ENCODE peak calls at places on chromosomes 2 and 18, in five cellular contexts. K is upper lobe of right lung; S is activated T-cell treated with anti-CD3 and anti-CD28 coated beads, Interleukin-2, amount 50 U/mL, for 24 hours; M is T-helper 2 cell; E is lower lobe of right lung. X is an unnamed sample.

GRCh38 chr2:67999332-67999731 is 63.5 kb downstream of the C1D start:
- DNase-seq in S (no peak), K (no peak), M (no peak), E (no peak), X (no peak)

GRCh38 chr2:212595036-212595654 is 56.5 kb upstream of the ERBB4 start:
- DNase-seq in M (peak), E (no peak), K (no peak), S (no peak), X (no peak)

GRCh38 chr2:95390272-95390880 is 12.1 kb upstream of the FAHD2A start:
- DNase-seq in E (no peak), S (no peak), M (no peak), K (no peak), X (no peak)

GRCh38 chr2:145067631-145068030 is 547.7 kb upstream of the ZEB2 start:
- DNase-seq in M (no peak), S (no peak), K (no peak), E (no peak), X (no peak)

GRCh38 chr2:224927011-224927410 is 115.3 kb downstream of the DOCK10 start:
- DNase-seq in S (no peak), K (no peak), E (no peak), M (no peak), X (no peak)

GRCh38 chr18:21167641-21168372 is 56.2 kb upstream of the ROCK1 start:
- DNase-seq in S (no peak), E (no peak), M (no peak), K (no peak), X (no peak)

GRCh38 chr2:17271401-17271800 is 246.8 kb downstream of the RAD51AP2 start:
- DNase-seq in K (no peak), M (no peak), S (no peak), E (no peak), X (no peak)

GRCh38 chr2:5696741-5697521 is 4.7 kb downstream of the SOX11 start:
- DNase-seq in S (no peak), K (no peak), M (no peak), E (no peak), X (peak)

GRCh38 chr18:13217466-13217961 is 1.0 kb upstream of the LDLRAD4 start:
- DNase-seq in S (peak), K (peak), E (peak), M (peak), X (peak)

GRCh38 chr2:41934323-41935003 is 113.4 kb upstream of the PKDCC start:
- DNase-seq in E (no peak), S (no peak), M (no peak), K (no peak), X (peak)

GRCh38 chr2:216553093-216553478 is 54.4 kb downstream of the RPL37A start:
- DNase-seq in K (no peak), S (no peak), M (no peak), E (no peak), X (no peak)

GRCh38 chr18:35526476-35527120 is 28.8 kb upstream of the INO80C start:
- DNase-seq in M (no peak), E (peak), K (peak), S (no peak), X (no peak)